ENCODE peak calls at places on chromosome 2, in nine cellular contexts. N is activated CD4-positive, CD25-positive, alpha-beta regulatory T cell treated with anti-CD3 and anti-CD28 coated beads, Interleukin-2, amount 50 U/mL, for 72 hours; F is activated effector memory CD4-positive, alpha-beta T cell treated with anti-CD3 and anti-CD28 coated beads, Interleukin-2, amount 50 U/mL, for 16 hours; Y is frontal cortex; E is adrenal gland; J is SHP77; B is NT2/D1; R is T-cell; P is activated naive CD4-positive, alpha-beta T cell. L is an unnamed sample.

GRCh38 chr2:68436270-68436669 is 30.8 kb downstream of the FBXO48 start:
- DNase-seq in N (no peak), F (no peak), Y (no peak), E (no peak), J (no peak), B (no peak), R (no peak), P (no peak), L (no peak)

GRCh38 chr2:98463081-98463481 is 18.4 kb downstream of the INPP4A start:
- DNase-seq in N (no peak), F (peak), Y (no peak), E (no peak), J (peak), B (no peak), R (no peak), P (no peak), L (no peak)

GRCh38 chr2:181036848-181037603 is 56.6 kb downstream of the UBE2E3 start:
- DNase-seq in N (no peak), F (no peak), Y (no peak), E (no peak), J (no peak), B (no peak), R (no peak), P (no peak), L (no peak)

GRCh38 chr2:88601302-88601701 is 26.0 kb downstream of the EIF2AK3 start:
- DNase-seq in N (no peak), F (no peak), Y (no peak), E (no peak), J (no peak), B (no peak), R (no peak), P (no peak), L (no peak)

GRCh38 chr2:20411361-20411894 is 35.4 kb upstream of the RHOB start:
- DNase-seq in N (peak), F (peak), Y (peak), E (peak), J (peak), B (peak), R (peak), P (peak), L (no peak)

GRCh38 chr2:103174711-103175110 is 412.9 kb downstream of the TMEM182 start:
- DNase-seq in N (no peak), F (no peak), Y (no peak), E (no peak), J (no peak), B (no peak), R (no peak), P (no peak), L (no peak)

GRCh38 chr2:54546925-54547324 is 90.8 kb downstream of the SPTBN1 start:
- DNase-seq in N (no peak), F (no peak), Y (no peak), E (no peak), J (no peak), B (no peak), R (no peak), P (no peak), L (no peak)

GRCh38 chr2:25692143-25692542 is 18.8 kb upstream of the DTNB start:
- DNase-seq in N (no peak), F (no peak), Y (no peak), E (no peak), J (no peak), B (no peak), R (no peak), P (no peak), L (no peak)

GRCh38 chr2:207330912-207331311 is 165.2 kb upstream of the KLF7 start:
- DNase-seq in N (peak), F (peak), Y (no peak), E (peak), J (peak), B (no peak), R (no peak), P (no peak), L (no peak)

GRCh38 chr2:199624958-199625357 is 167.2 kb upstream of the SATB2 start:
- DNase-seq in N (no peak), F (no peak), Y (no peak), E (no peak), J (no peak), B (no peak), R (no peak), P (no peak), L (no peak)

GRCh38 chr2:98348066-98348561 is 1.9 kb downstream of the CNGA3 start:
- DNase-seq in N (no peak), F (no peak), Y (peak), E (no peak), J (no peak), B (no peak), R (no peak), P (no peak), L (no peak)

GRCh38 chr2:173752152-173752551 is 213.0 kb downstream of the SP3 start:
- DNase-seq in N (no peak), F (no peak), Y (no peak), E (no peak), J (peak), B (no peak), R (no peak), P (no peak), L (no peak)

GRCh38 chr2:163132850-163133249 is 294.3 kb upstream of the KCNH7 start:
- DNase-seq in N (no peak), F (no peak), Y (peak), E (no peak), J (peak), B (no peak), R (no peak), P (no peak), L (no peak)